ENCODE peak calls at places on chromosomes 11 and 22, in nine cellular contexts. H, R, X, A, F, Q, S, U and K are unnamed samples.

GRCh38 chr11:72144807-72145565 is 9.5 kb downstream of the FOLR3 start:
- DNase-seq in F (peak), X (peak), H (no peak), U (peak), A (no peak), R (peak), S (no peak), Q (no peak), K (peak)

GRCh38 chr22:39898997-39899396 is 1.9 kb upstream of the GRAP2 start:
- DNase-seq in A (no peak), Q (no peak), H (no peak), R (no peak), U (no peak), X (no peak), F (no peak), S (no peak), K (no peak)

GRCh38 chr11:92886243-92886905 is 83.1 kb upstream of the MTNR1B start:
- DNase-seq in F (peak), X (peak), R (peak), H (no peak), A (no peak), Q (no peak), U (peak), S (peak), K (peak)

GRCh38 chr22:39474351-39474991 is 17.7 kb downstream of the MGAT3 start:
- DNase-seq in S (no peak), A (no peak), Q (no peak), R (no peak), X (peak), H (no peak), F (no peak), U (no peak), K (no peak)

GRCh38 chr22:37212174-37212906 is at the start of gene SSTR3:
- DNase-seq in F (no peak), Q (no peak), U (no peak), H (no peak), R (no peak), A (no peak), X (no peak), S (no peak), K (no peak)

GRCh38 chr11:7527029-7527428 is 13.2 kb downstream of the PPFIBP2 start:
- DNase-seq in R (no peak), Q (no peak), A (no peak), S (no peak), X (no peak), H (no peak), F (no peak), U (no peak), K (no peak)

GRCh38 chr11:8102296-8102915 is 21.4 kb downstream of the TUB start:
- DNase-seq in U (no peak), H (no peak), A (no peak), F (no peak), S (no peak), Q (no peak), X (no peak), R (no peak), K (no peak)

GRCh38 chr11:93279911-93280347 is 50.6 kb upstream of the DEUP1 start:
- DNase-seq in A (no peak), F (no peak), H (no peak), U (no peak), X (no peak), Q (no peak), S (no peak), R (no peak), K (no peak)

GRCh38 chr11:1310772-1311468 is 1.5 kb upstream of the TOLLIP start:
- DNase-seq in U (no peak), A (no peak), X (peak), H (no peak), R (no peak), F (no peak), Q (no peak), S (no peak), K (no peak)

GRCh38 chr11:66987158-66987620 is 12.1 kb downstream of the C11orf86 start:
- DNase-seq in X (no peak), S (no peak), A (no peak), H (no peak), F (no peak), R (no peak), Q (no peak), U (no peak), K (no peak)

GRCh38 chr11:73189315-73189714 is 28.8 kb upstream of the P2RY2 start:
- DNase-seq in R (no peak), X (no peak), F (no peak), H (no peak), U (no peak), A (no peak), S (peak), Q (no peak), K (no peak)

GRCh38 chr11:36254739-36255138 is 34.5 kb downstream of the COMMD9 start:
- DNase-seq in X (no peak), Q (no peak), U (peak), A (no peak), R (no peak), F (no peak), S (no peak), H (no peak), K (no peak)

GRCh38 chr22:44130076-44130711 is 50.5 kb upstream of the PARVG start:
- DNase-seq in S (no peak), U (no peak), X (no peak), R (no peak), A (no peak), F (no peak), H (no peak), Q (no peak), K (no peak)

GRCh38 chr11:64594159-64594939 is 3.3 kb downstream of the SLC22A12 start:
- DNase-seq in Q (no peak), F (no peak), U (no peak), R (no peak), A (no peak), H (no peak), X (no peak), S (no peak), K (no peak)

GRCh38 chr22:37898441-37899181 is 7.5 kb upstream of the MICALL1 start:
- DNase-seq in Q (peak), F (no peak), X (no peak), R (no peak), U (no peak), H (peak), A (no peak), S (no peak), K (no peak)

GRCh38 chr11:119585038-119585666 is 143.8 kb downstream of the NECTIN1 start:
- DNase-seq in F (no peak), R (no peak), H (no peak), A (no peak), Q (peak), S (no peak), U (no peak), X (peak), K (no peak)

GRCh38 chr22:26169312-26170111 is at the start of gene SEZ6L:
- DNase-seq in A (no peak), H (peak), U (no peak), S (peak), R (no peak), X (peak), Q (peak), F (no peak), K (no peak)

GRCh38 chr11:93662177-93662575 is 694 bp downstream of the CEP295 start:
- DNase-seq in X (no peak), U (no peak), H (no peak), Q (no peak), F (peak), S (no peak), R (no peak), A (no peak), K (no peak)

GRCh38 chr11:112016765-112017356 is 8.3 kb upstream of the DLAT start:
- DNase-seq in X (no peak), A (no peak), Q (no peak), R (no peak), S (no peak), F (no peak), U (peak), H (no peak), K (peak)

GRCh38 chr11:48034926-48035876 is 54.8 kb downstream of the PTPRJ start:
- DNase-seq in F (no peak), X (no peak), R (no peak), Q (no peak), H (peak), U (no peak), A (no peak), S (peak), K (peak)